ENCODE peak calls at places on chromosomes 3 and 15, in four cellular contexts. X is SK-N-SH, D is activated B cell treated with CpG ODN at 0.5 μM for 24 hours, F is foreskin fibroblast. I is an unnamed sample.

GRCh38 chr3:193572426-193572908 is 17.8 kb upstream of the ATP13A4 start:
- DNase-seq in D (no peak), X (peak), F (peak), I (peak)

GRCh38 chr15:39493393-39494067 is 87.3 kb upstream of the THBS1 start:
- DNase-seq in D (no peak), X (no peak), F (no peak), I (no peak)

GRCh38 chr15:69272139-69272538 is 26.6 kb upstream of the PAQR5 start:
- DNase-seq in D (no peak), X (no peak), F (no peak), I (no peak)

GRCh38 chr3:60215952-60216351 is 1035.3 kb downstream of the FHIT start:
- DNase-seq in X (no peak), D (no peak), F (peak), I (no peak)

GRCh38 chr3:140117111-140117526 is 182.1 kb downstream of the CLSTN2 start:
- DNase-seq in F (peak), X (no peak), D (no peak), I (no peak)

GRCh38 chr3:160134964-160135363 is 90.3 kb upstream of the C3orf80 start:
- DNase-seq in X (no peak), D (no peak), F (peak), I (peak)

GRCh38 chr3:61155701-61156292 is 95.5 kb downstream of the FHIT start:
- DNase-seq in D (no peak), X (no peak), F (no peak), I (no peak)

GRCh38 chr3:104628185-104628789 is 738.4 kb upstream of the ALCAM start:
- DNase-seq in X (peak), D (no peak), F (peak), I (no peak)

GRCh38 chr3:51955175-51955892 is at the start of gene GPR62:
- DNase-seq in D (no peak), F (no peak), X (no peak), I (peak)
- TF ChIP-seq CTCF in D (no peak), F (no peak), X (no peak), I (no peak)

GRCh38 chr15:33226559-33227181 is 32.2 kb upstream of the FMN1 start:
- DNase-seq in F (peak), X (peak), D (no peak), I (no peak)
- TF ChIP-seq CTCF in F (peak), X (peak), D (no peak), I (peak)

GRCh38 chr3:16808393-16809107 is 76.2 kb upstream of the PLCL2 start:
- DNase-seq in X (no peak), F (peak), D (no peak), I (no peak)
- TF ChIP-seq CTCF in X (no peak), F (no peak), D (no peak), I (no peak)

GRCh38 chr3:152185941-152186630 is 82.6 kb upstream of the MBNL1 start:
- DNase-seq in F (peak), X (no peak), D (no peak), I (no peak)

GRCh38 chr3:152177757-152178156 is 91.0 kb upstream of the MBNL1 start:
- DNase-seq in D (no peak), F (peak), X (no peak), I (no peak)

GRCh38 chr3:152185287-152185686 is 83.4 kb upstream of the MBNL1 start:
- DNase-seq in D (no peak), X (no peak), F (no peak), I (no peak)

DNA sequence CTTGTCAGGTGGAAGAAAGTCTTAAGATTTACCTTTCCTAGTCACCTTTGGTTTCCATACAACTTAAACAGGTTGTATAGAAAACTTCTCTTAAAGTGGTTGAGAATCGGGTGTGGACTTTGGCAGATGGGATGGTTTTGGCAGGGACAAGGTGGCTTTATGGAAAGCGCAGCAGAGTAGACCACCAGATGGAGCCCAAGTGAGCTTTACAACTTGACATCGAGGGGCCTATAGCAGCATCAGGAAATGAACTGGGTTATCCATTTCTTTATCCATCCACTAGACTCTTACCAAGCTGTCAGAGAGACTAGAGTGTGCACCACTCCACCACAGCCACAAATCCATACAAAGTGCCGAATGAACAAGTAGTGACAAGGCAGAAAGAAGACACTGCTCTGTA is 85.3 kb upstream of the MBNL1 start:
- DNase-seq in F (peak), X (peak), D (peak), I (no peak)
- TF ChIP-seq CTCF in F (peak), X (peak), D (no peak), I (peak)

I was measured in CD14-positive monocyte.